ENCODE peak calls at places on chromosomes 1 and 21, in seven cellular contexts. One of them, this sample, is unnamed.

GRCh38 chr1:180571060-180571831 is 12.5 kb downstream of the OVAAL start:
- DNase-seq in SJSA1: no peak
- DNase-seq in AG09309: no peak
- DNase-seq in fibroblast of lung: peak
- DNase-seq in A549: no peak
- DNase-seq in fibroblast of the aortic adventitia: peak
- DNase-seq in NB4: peak
- DNase-seq in this sample: peak

GRCh38 chr1:92444351-92444750 is 42.4 kb downstream of the GFI1 start:
- DNase-seq in A549: no peak
- DNase-seq in fibroblast of lung: peak
- DNase-seq in fibroblast of the aortic adventitia: peak
- DNase-seq in NB4: no peak
- DNase-seq in AG09309: no peak
- DNase-seq in SJSA1: peak
- DNase-seq in this sample: peak

GRCh38 chr1:50975436-50975835 is 5.4 kb downstream of the CDKN2C start:
- DNase-seq in AG09309: no peak
- DNase-seq in SJSA1: peak
- DNase-seq in NB4: no peak
- DNase-seq in fibroblast of lung: no peak
- DNase-seq in fibroblast of the aortic adventitia: peak
- DNase-seq in A549: no peak
- DNase-seq in this sample: peak

GRCh38 chr1:200033511-200034261 is 6.2 kb downstream of the NR5A2 start:
- DNase-seq in A549: no peak
- DNase-seq in NB4: no peak
- DNase-seq in fibroblast of the aortic adventitia: peak
- DNase-seq in fibroblast of lung: no peak
- DNase-seq in AG09309: no peak
- DNase-seq in SJSA1: no peak
- DNase-seq in this sample: no peak

GRCh38 chr1:62198781-62199125 is 4.1 kb downstream of the L1TD1 start:
- DNase-seq in fibroblast of the aortic adventitia: peak
- DNase-seq in NB4: no peak
- DNase-seq in fibroblast of lung: peak
- DNase-seq in A549: no peak
- DNase-seq in AG09309: no peak
- DNase-seq in SJSA1: no peak
- DNase-seq in this sample: peak

GRCh38 chr1:180401999-180402398 is 100.4 kb downstream of the ACBD6 start:
- DNase-seq in SJSA1: no peak
- DNase-seq in fibroblast of lung: no peak
- DNase-seq in NB4: peak
- DNase-seq in A549: no peak
- DNase-seq in fibroblast of the aortic adventitia: no peak
- DNase-seq in AG09309: no peak
- DNase-seq in this sample: no peak

GRCh38 chr1:175314300-175314699 is 121.7 kb upstream of the KIAA0040 start:
- DNase-seq in NB4: no peak
- DNase-seq in fibroblast of the aortic adventitia: no peak
- DNase-seq in fibroblast of lung: no peak
- DNase-seq in AG09309: no peak
- DNase-seq in SJSA1: no peak
- DNase-seq in A549: no peak
- DNase-seq in this sample: no peak

GRCh38 chr21:17492415-17493168 is 20.3 kb upstream of the CXADR start:
- DNase-seq in fibroblast of the aortic adventitia: no peak
- DNase-seq in SJSA1: no peak
- DNase-seq in AG09309: no peak
- DNase-seq in NB4: no peak
- DNase-seq in fibroblast of lung: peak
- DNase-seq in A549: no peak
- DNase-seq in this sample: no peak

GRCh38 chr21:34548782-34549376 is 36.9 kb upstream of the KCNE1 start:
- DNase-seq in SJSA1: no peak
- DNase-seq in fibroblast of the aortic adventitia: no peak
- DNase-seq in fibroblast of lung: no peak
- DNase-seq in NB4: no peak
- DNase-seq in AG09309: no peak
- DNase-seq in A549: no peak
- DNase-seq in this sample: no peak

GRCh38 chr1:8203056-8203455 is 114.9 kb upstream of the SLC45A1 start:
- DNase-seq in NB4: no peak
- DNase-seq in fibroblast of the aortic adventitia: no peak
- DNase-seq in SJSA1: no peak
- DNase-seq in AG09309: no peak
- DNase-seq in A549: no peak
- DNase-seq in fibroblast of lung: no peak
- DNase-seq in this sample: no peak

GRCh38 chr1:204376919-204377799 is 17.4 kb upstream of the PLEKHA6 start:
- DNase-seq in AG09309: no peak
- DNase-seq in fibroblast of lung: no peak
- DNase-seq in A549: peak
- DNase-seq in fibroblast of the aortic adventitia: no peak
- DNase-seq in SJSA1: no peak
- DNase-seq in NB4: no peak
- DNase-seq in this sample: no peak

GRCh38 chr1:246631426-246631825 is 65.2 kb downstream of the CNST start:
- DNase-seq in fibroblast of the aortic adventitia: peak
- DNase-seq in A549: no peak
- DNase-seq in NB4: no peak
- DNase-seq in SJSA1: peak
- DNase-seq in fibroblast of lung: peak
- DNase-seq in AG09309: peak
- DNase-seq in this sample: peak

GRCh38 chr1:156486421-156487344 is 13.9 kb downstream of the MEF2D start:
- DNase-seq in fibroblast of lung: no peak
- DNase-seq in A549: no peak
- DNase-seq in SJSA1: no peak
- DNase-seq in AG09309: no peak
- DNase-seq in NB4: no peak
- DNase-seq in fibroblast of the aortic adventitia: no peak
- DNase-seq in this sample: no peak

GRCh38 chr1:18475234-18475633 is 5.5 kb upstream of the KLHDC7A start:
- DNase-seq in fibroblast of the aortic adventitia: no peak
- DNase-seq in AG09309: no peak
- DNase-seq in A549: no peak
- DNase-seq in NB4: no peak
- DNase-seq in SJSA1: no peak
- DNase-seq in fibroblast of lung: no peak
- DNase-seq in this sample: no peak

GRCh38 chr1:115255154-115255553 is 82.9 kb downstream of the NGF start:
- DNase-seq in fibroblast of the aortic adventitia: no peak
- DNase-seq in A549: no peak
- DNase-seq in fibroblast of lung: peak
- DNase-seq in SJSA1: no peak
- DNase-seq in NB4: no peak
- DNase-seq in AG09309: no peak
- DNase-seq in this sample: peak

GRCh38 chr1:46793126-46793525 is 5.7 kb upstream of the CYP4B1 start:
- DNase-seq in SJSA1: no peak
- DNase-seq in fibroblast of the aortic adventitia: no peak
- DNase-seq in A549: no peak
- DNase-seq in AG09309: no peak
- DNase-seq in fibroblast of lung: no peak
- DNase-seq in NB4: no peak
- DNase-seq in this sample: no peak

DNA sequence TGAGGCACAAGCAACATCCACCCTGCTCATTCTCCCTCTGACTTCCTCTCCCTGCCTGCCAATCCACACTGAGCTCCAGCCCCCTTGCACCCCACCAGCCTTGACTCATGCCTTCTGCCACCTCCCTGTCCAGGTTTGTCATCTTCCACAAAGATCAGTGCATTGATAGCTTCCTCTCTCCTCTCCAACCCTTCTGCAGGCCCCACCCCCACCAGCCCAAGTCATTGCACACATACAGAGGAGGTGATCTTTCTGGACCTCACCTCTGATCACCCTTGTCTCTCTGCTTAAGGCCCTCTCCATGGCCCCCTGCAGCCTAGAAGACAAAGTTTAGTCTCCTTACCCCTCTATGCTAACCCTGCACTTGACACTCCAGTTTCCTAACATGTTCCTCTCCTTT is 8.1 kb upstream of the CYP4B1 start:
- DNase-seq in A549: no peak
- DNase-seq in AG09309: no peak
- DNase-seq in NB4: no peak
- DNase-seq in SJSA1: no peak
- DNase-seq in fibroblast of lung: no peak
- DNase-seq in fibroblast of the aortic adventitia: no peak
- DNase-seq in this sample: no peak
- H3K4me3 ChIP-seq in A549: no peak
- H3K4me3 ChIP-seq in AG09309: no peak
- H3K4me3 ChIP-seq in NB4: no peak
- H3K4me3 ChIP-seq in SJSA1: no peak
- H3K4me3 ChIP-seq in fibroblast of lung: no peak
- H3K4me3 ChIP-seq in fibroblast of the aortic adventitia: no peak
- H3K4me3 ChIP-seq in this sample: no peak

GRCh38 chr1:44617703-44618029 is 56.6 kb downstream of the TMEM53 start:
- DNase-seq in fibroblast of the aortic adventitia: no peak
- DNase-seq in SJSA1: no peak
- DNase-seq in A549: no peak
- DNase-seq in fibroblast of lung: no peak
- DNase-seq in NB4: no peak
- DNase-seq in AG09309: no peak
- DNase-seq in this sample: no peak

GRCh38 chr1:44619261-44619900 is 54.9 kb downstream of the TMEM53 start:
- DNase-seq in A549: no peak
- DNase-seq in SJSA1: no peak
- DNase-seq in fibroblast of lung: peak
- DNase-seq in AG09309: no peak
- DNase-seq in fibroblast of the aortic adventitia: peak
- DNase-seq in NB4: no peak
- DNase-seq in this sample: peak

GRCh38 chr1:44616991-44617702 is 57.1 kb downstream of the TMEM53 start:
- DNase-seq in NB4: no peak
- DNase-seq in AG09309: no peak
- DNase-seq in fibroblast of lung: peak
- DNase-seq in A549: no peak
- DNase-seq in fibroblast of the aortic adventitia: no peak
- DNase-seq in SJSA1: peak
- DNase-seq in this sample: peak

GRCh38 chr1:44613932-44614331 is 60.3 kb downstream of the TMEM53 start:
- DNase-seq in NB4: no peak
- DNase-seq in fibroblast of lung: no peak
- DNase-seq in A549: no peak
- DNase-seq in SJSA1: no peak
- DNase-seq in fibroblast of the aortic adventitia: no peak
- DNase-seq in AG09309: no peak
- DNase-seq in this sample: no peak

DNA sequence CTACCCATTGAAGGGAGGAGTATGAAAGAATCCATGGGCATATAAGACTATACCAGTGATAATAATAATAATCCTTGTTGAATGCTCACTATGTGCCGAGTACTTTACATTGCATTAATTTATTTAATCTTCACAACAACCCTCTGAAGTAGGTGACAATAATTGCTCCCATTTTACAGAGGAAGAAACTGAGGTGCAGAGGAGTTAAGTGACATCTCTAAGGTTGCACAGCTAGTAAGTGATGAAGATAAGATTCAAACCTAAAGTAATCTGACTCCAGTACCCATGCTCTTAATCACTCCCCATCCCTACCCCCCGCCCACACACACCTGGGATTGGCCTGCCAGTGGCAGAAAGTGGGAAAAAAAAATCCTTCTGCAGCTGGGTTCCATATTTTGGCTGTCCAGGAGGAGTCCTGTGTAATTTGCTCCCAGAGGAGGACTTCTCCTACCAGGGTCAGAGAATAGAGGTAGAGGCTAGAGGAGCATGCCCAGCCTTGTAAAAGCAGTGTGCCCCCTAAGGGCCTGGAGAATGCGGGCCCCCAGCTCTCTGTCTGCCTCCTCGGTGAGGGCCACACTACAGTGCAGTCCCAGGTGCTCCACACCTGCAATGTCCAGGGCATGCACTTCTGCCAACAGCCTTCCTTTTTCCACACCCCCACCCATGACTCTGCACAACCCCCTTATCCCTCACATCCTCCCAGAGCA is 57.8 kb downstream of the TMEM53 start:
- DNase-seq in NB4: no peak
- DNase-seq in fibroblast of lung: no peak
- DNase-seq in AG09309: no peak
- DNase-seq in fibroblast of the aortic adventitia: no peak
- DNase-seq in A549: no peak
- DNase-seq in SJSA1: no peak
- DNase-seq in this sample: no peak
- H3K4me3 ChIP-seq in NB4: no peak
- H3K4me3 ChIP-seq in fibroblast of lung: no peak
- H3K4me3 ChIP-seq in AG09309: peak
- H3K4me3 ChIP-seq in fibroblast of the aortic adventitia: peak
- H3K4me3 ChIP-seq in A549: no peak
- H3K4me3 ChIP-seq in SJSA1: no peak
- H3K4me3 ChIP-seq in this sample: peak

DNA sequence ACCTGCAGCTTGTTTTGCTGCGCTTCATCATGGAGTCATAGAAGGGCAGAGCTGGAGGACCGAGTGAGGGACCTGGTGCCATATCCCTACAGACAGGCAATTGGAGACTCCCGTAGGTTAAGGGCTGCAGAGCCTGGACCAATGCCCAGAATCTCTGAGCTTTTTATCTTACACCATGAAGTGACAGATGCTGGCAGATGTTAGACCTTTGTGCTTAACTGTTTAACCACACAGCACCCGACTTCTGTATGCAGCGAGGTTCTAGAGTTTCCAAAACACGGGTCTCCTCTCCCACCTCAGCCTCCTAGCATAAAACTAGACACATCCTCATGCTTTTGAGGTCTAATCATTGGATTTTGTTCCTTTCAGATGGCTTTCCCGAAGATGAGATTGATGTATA is 47.5 kb downstream of the B3GALT5 start:
- DNase-seq in fibroblast of the aortic adventitia: peak
- DNase-seq in fibroblast of lung: peak
- DNase-seq in NB4: no peak
- DNase-seq in SJSA1: no peak
- DNase-seq in A549: no peak
- DNase-seq in AG09309: peak
- DNase-seq in this sample: peak
- H3K4me3 ChIP-seq in fibroblast of the aortic adventitia: no peak
- H3K4me3 ChIP-seq in fibroblast of lung: peak
- H3K4me3 ChIP-seq in NB4: no peak
- H3K4me3 ChIP-seq in SJSA1: peak
- H3K4me3 ChIP-seq in A549: no peak
- H3K4me3 ChIP-seq in AG09309: no peak
- H3K4me3 ChIP-seq in this sample: peak

GRCh38 chr1:64171797-64172281 is 31.6 kb upstream of the UBE2U start:
- DNase-seq in SJSA1: peak
- DNase-seq in fibroblast of lung: peak
- DNase-seq in fibroblast of the aortic adventitia: peak
- DNase-seq in AG09309: peak
- DNase-seq in NB4: peak
- DNase-seq in A549: peak
- DNase-seq in this sample: peak
- H3K4me3 ChIP-seq in SJSA1: no peak
- H3K4me3 ChIP-seq in fibroblast of lung: peak
- H3K4me3 ChIP-seq in fibroblast of the aortic adventitia: no peak
- H3K4me3 ChIP-seq in AG09309: no peak
- H3K4me3 ChIP-seq in NB4: no peak
- H3K4me3 ChIP-seq in A549: no peak
- H3K4me3 ChIP-seq in this sample: peak

GRCh38 chr1:152582647-152583046 is 2.3 kb upstream of the LCE3D start:
- DNase-seq in NB4: no peak
- DNase-seq in fibroblast of the aortic adventitia: no peak
- DNase-seq in SJSA1: no peak
- DNase-seq in A549: no peak
- DNase-seq in fibroblast of lung: no peak
- DNase-seq in AG09309: no peak
- DNase-seq in this sample: no peak
- H3K4me3 ChIP-seq in NB4: no peak
- H3K4me3 ChIP-seq in fibroblast of the aortic adventitia: no peak
- H3K4me3 ChIP-seq in SJSA1: no peak
- H3K4me3 ChIP-seq in A549: no peak
- H3K4me3 ChIP-seq in fibroblast of lung: no peak
- H3K4me3 ChIP-seq in AG09309: no peak
- H3K4me3 ChIP-seq in this sample: no peak

GRCh38 chr1:9643351-9644256 is 7.9 kb upstream of the PIK3CD start:
- DNase-seq in fibroblast of the aortic adventitia: no peak
- DNase-seq in NB4: peak
- DNase-seq in A549: no peak
- DNase-seq in fibroblast of lung: no peak
- DNase-seq in SJSA1: no peak
- DNase-seq in AG09309: no peak
- DNase-seq in this sample: no peak
- H3K4me3 ChIP-seq in fibroblast of the aortic adventitia: no peak
- H3K4me3 ChIP-seq in NB4: peak
- H3K4me3 ChIP-seq in A549: no peak
- H3K4me3 ChIP-seq in fibroblast of lung: no peak
- H3K4me3 ChIP-seq in SJSA1: no peak
- H3K4me3 ChIP-seq in AG09309: no peak
- H3K4me3 ChIP-seq in this sample: no peak

This sample was measured in adipocyte.